ENCODE peak calls at places on chromosomes 13 and 19, in four cellular contexts. Y, H, P and K are unnamed samples.
A peak's percentile ranks its signal among the peaks of the same experiment; 100 is the strongest.

GRCh38 chr19:23799321-23799720 is 40.6 kb upstream of the ZNF681 start:
- DNase-seq in Y (no peak), H (no peak), P (no peak), K (no peak)

GRCh38 chr13:30841161-30841560 is 64.9 kb upstream of the MEDAG start:
- DNase-seq in Y (no peak), H (no peak), P (no peak), K (no peak)

GRCh38 chr19:15177269-15178116 is 23.3 kb downstream of the NOTCH3 start:
- DNase-seq in Y (peak; percentile 89), H (no peak), P (peak; percentile 86), K (no peak)

GRCh38 chr19:46367434-46367833 is 20.5 kb downstream of the PPP5C start:
- DNase-seq in Y (no peak), H (no peak), P (no peak), K (no peak)

GRCh38 chr19:926595-927043 is 784 bp downstream of the ARID3A start:
- DNase-seq in Y (peak; percentile 81), H (no peak), P (peak; percentile 26), K (no peak)

GRCh38 chr19:1767464-1767933 is 14.2 kb downstream of the ONECUT3 start:
- DNase-seq in Y (no peak), H (no peak), P (peak; percentile 41), K (no peak)

GRCh38 chr19:57002195-57002601 is 117.6 kb upstream of the USP29 start:
- DNase-seq in Y (no peak), H (no peak), P (no peak), K (no peak)

GRCh38 chr19:51735759-51736449 is 12.1 kb upstream of the HAS1 start:
- DNase-seq in Y (peak; percentile 83), H (no peak), P (no peak), K (no peak)

GRCh38 chr19:8390617-8390981 is 439 bp downstream of the RAB11B start:
- DNase-seq in Y (peak; percentile 96), H (peak; percentile 59), P (peak; percentile 97), K (peak; percentile 95)

GRCh38 chr13:99376132-99376531 is 68.9 kb upstream of the GPR183 start:
- DNase-seq in Y (peak; percentile 71), H (peak; percentile 34), P (no peak), K (peak; percentile 94)

GRCh38 chr13:26037302-26037701 is 14.5 kb downstream of the SHISA2 start:
- DNase-seq in Y (no peak), H (no peak), P (peak; percentile 56), K (peak; percentile 67)

GRCh38 chr19:28012361-28012760 is 1200.6 kb downstream of the UQCRFS1 start:
- DNase-seq in Y (no peak), H (no peak), P (no peak), K (peak; percentile 77)

GRCh38 chr13:34943675-34944634 is 1.9 kb downstream of the NBEA start:
- DNase-seq in Y (no peak), H (no peak), P (peak; percentile 30), K (no peak)

GRCh38 chr19:43525836-43526771 is 897 bp downstream of the ETHE1 start:
- DNase-seq in Y (peak; percentile 63), H (no peak), P (peak; percentile 18), K (no peak)

GRCh38 chr19:30386551-30387143 is 14.5 kb downstream of the ZNF536 start:
- DNase-seq in Y (no peak), H (no peak), P (no peak), K (no peak)

GRCh38 chr19:46840157-46840942 is 10.3 kb downstream of the AP2S1 start:
- DNase-seq in Y (no peak), H (no peak), P (peak; percentile 51), K (no peak)

GRCh38 chr13:43390101-43390500 is 366.7 kb downstream of the DNAJC15 start:
- DNase-seq in Y (no peak), H (no peak), P (no peak), K (no peak)

GRCh38 chr13:98384739-98385138 is 192.2 kb downstream of the STK24 start:
- DNase-seq in Y (no peak), H (no peak), P (no peak), K (no peak)

GRCh38 chr19:1057185-1057857 is 9.6 kb upstream of the ARHGAP45 start:
- DNase-seq in Y (no peak), H (no peak), P (peak; percentile 19), K (no peak)

GRCh38 chr19:4140237-4140711 is 13.2 kb upstream of the CREB3L3 start:
- DNase-seq in Y (no peak), H (no peak), P (peak; percentile 64), K (no peak)

DNA sequence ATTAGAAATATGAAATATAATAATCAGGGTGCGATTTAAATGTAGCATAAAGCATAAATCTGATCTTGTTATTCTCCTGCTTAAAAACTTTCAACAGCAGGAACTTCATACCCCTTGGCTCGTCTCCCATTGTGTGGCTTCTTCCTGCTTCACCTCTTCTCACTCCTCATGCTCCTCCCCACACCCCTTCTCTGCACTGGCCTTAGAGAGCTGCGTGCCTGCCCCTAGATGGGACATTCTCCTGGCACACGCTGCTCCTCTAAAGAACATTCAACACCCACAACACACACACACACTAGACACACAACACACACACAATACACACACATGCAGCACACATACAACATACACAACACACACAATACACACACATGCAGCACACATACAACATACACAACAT is 104.6 kb upstream of the RAP2A start:
- DNase-seq in Y (no peak), H (no peak), P (no peak), K (no peak)
- H3K4me1 ChIP-seq in Y (peaks cover 2% of the 10 kb centered on the region), H (peaks cover 81% of the 10 kb centered on the region), P (no peaks in the 10 kb centered on the region), K (peaks cover 43% of the 10 kb centered on the region)

GRCh38 chr19:17528610-17529009 is 17.2 kb downstream of the PGLS start:
- DNase-seq in Y (no peak), H (no peak), P (no peak), K (no peak)
- H3K4me1 ChIP-seq in Y (no peaks in the 10 kb centered on the region), H (peaks cover 4% of the 10 kb centered on the region), P (no peaks in the 10 kb centered on the region), K (no peaks in the 10 kb centered on the region)

GRCh38 chr19:42089191-42089750 is 13.3 kb downstream of the ZNF574 start:
- DNase-seq in Y (peak; percentile 44), H (no peak), P (no peak), K (no peak)

GRCh38 chr19:42089772-42090171 is 13.8 kb downstream of the ZNF574 start:
- DNase-seq in Y (peak; percentile 22), H (no peak), P (no peak), K (no peak)

GRCh38 chr19:42086770-42087550 is 11.0 kb downstream of the ZNF574 start:
- DNase-seq in Y (peak; percentile 21), H (no peak), P (no peak), K (no peak)

GRCh38 chr19:42090687-42091086 is 14.7 kb downstream of the ZNF574 start:
- DNase-seq in Y (no peak), H (no peak), P (no peak), K (no peak)

DNA sequence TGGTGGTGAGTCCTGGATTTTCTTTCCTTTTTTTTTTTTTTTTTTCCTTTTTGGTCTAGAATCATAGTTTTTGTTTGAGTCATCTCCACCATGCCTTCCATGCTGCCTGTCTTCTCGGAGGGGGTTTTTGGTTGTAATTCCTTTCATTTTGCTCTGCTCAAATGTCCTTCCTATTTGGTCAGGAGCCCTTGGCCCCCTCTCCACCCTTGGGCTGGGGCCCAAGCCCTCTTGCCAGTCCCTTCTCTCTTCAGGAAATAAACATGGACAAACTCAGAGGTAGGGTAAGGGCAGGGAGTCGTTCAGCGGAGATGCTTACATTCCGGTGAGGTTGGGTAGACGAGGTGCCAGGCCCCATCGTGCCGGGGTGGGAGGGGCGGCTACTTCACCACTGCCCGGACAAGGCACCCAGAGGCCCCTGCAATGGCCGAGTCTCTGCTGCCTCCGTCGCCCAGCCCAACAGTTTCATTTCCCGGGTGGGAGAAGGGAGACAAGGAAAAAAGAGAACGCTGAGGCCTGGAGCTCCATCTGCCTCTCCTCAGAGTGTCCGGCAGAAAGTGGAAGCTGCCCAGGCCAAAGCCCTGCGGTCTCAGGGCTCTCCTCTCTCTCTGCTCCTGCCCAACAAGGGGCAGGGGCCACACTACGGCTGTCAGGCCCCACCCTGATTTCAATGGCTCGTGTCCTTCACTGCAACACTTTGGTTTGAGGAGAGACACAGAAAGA is 12.7 kb downstream of the ZNF574 start:
- DNase-seq in Y (peak; percentile 49), H (no peak), P (no peak), K (no peak)
- H3K4me1 ChIP-seq in Y (no peaks in the 10 kb centered on the region), H (peaks cover 51% of the 10 kb centered on the region), P (peaks cover 10% of the 10 kb centered on the region), K (peaks cover 7% of the 10 kb centered on the region)

DNA sequence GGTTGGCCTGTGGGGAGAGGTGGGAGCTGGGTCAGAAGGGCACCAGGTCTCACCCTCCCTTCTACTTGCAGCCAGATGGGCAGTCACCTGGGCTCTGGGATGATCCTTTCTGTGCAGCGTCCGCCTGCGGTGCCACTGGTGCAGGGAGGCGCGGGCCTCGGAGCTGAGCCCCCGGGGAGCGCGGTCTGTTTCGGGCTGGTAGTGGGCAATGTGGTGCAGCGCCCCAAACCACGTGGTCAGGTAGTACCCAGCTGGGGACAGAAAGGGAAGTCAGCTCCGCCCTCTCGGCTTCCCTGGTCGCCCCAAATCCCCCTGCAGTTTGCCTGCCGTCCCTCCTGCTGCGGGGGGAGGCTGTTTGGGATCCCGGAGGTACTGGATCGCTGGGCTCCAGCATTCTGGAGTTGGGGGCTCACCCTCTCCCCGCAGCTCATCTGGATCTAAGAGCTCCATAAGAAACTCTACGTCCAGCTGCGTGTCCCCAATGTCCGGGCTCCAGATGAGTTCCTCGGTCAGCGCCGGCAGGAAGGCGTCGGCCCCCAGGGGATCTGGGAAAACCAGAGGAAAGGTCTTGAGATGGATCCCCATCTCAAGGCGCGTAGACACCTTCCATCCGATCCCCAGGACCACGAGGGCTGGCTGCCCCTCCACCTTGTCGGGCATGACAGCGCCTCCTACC is 8.8 kb downstream of the RINL start:
- DNase-seq in Y (no peak), H (no peak), P (no peak), K (no peak)
- H3K4me1 ChIP-seq in Y (no peaks in the 10 kb centered on the region), H (peaks cover 61% of the 10 kb centered on the region), P (peaks cover 10% of the 10 kb centered on the region), K (peaks cover 20% of the 10 kb centered on the region)

GRCh38 chr13:110251227-110251791 is 55.6 kb downstream of the COL4A1 start:
- DNase-seq in Y (no peak), H (no peak), P (no peak), K (no peak)

GRCh38 chr13:110248449-110249143 is 58.4 kb downstream of the COL4A1 start:
- DNase-seq in Y (no peak), H (no peak), P (no peak), K (peak; percentile 47)

GRCh38 chr13:110246530-110246929 is 60.4 kb downstream of the COL4A1 start:
- DNase-seq in Y (no peak), H (no peak), P (no peak), K (peak; percentile 79)

GRCh38 chr13:110250258-110250891 is 56.6 kb downstream of the COL4A1 start:
- DNase-seq in Y (no peak), H (no peak), P (peak; percentile 11), K (no peak)

DNA sequence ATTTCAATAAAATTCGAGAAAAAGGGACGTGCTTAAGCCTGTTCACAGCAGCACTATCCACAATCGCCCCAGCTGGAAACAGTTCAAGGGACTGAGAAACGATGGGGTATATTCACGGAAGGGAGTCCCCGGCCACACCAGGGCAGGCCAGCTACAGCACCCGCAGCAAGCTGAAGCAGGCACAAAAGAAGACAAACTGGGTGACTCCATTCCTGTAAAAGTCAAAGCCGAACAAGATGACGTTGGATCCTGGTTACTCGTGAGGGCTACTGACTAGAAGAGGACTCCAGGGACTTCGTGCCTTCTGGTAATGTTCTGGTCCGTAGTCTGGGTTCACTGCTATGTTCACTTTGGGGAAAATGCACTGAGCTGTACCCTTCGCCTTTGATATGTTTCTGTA is 57.6 kb downstream of the COL4A1 start:
- DNase-seq in Y (no peak), H (no peak), P (no peak), K (peak; percentile 85)
- H3K4me1 ChIP-seq in Y (peaks cover 7% of the 10 kb centered on the region), H (peaks cover 61% of the 10 kb centered on the region), P (peaks cover 7% of the 10 kb centered on the region), K (peaks cover 58% of the 10 kb centered on the region)